ENCODE peak calls at places on chromosomes 2 and 18, in eight cellular contexts. F, N, S, X, U, J, H and P are unnamed samples.

GRCh38 chr18:44130365-44130942 is 550.2 kb upstream of the SETBP1 start:
- DNase-seq in F (no peak), N (no peak), S (peak), X (no peak), U (peak), J (no peak), H (peak), P (no peak)

GRCh38 chr2:151334082-151334815 is 23.1 kb upstream of the TNFAIP6 start:
- DNase-seq in F (no peak), N (no peak), S (no peak), X (no peak), U (no peak), J (no peak), H (peak), P (no peak)

GRCh38 chr2:37653805-37654378 is 17.6 kb downstream of the CDC42EP3 start:
- DNase-seq in F (no peak), N (peak), S (no peak), X (no peak), U (no peak), J (peak), H (no peak), P (no peak)

GRCh38 chr2:30959653-30960052 is 152.4 kb upstream of the CAPN13 start:
- DNase-seq in F (no peak), N (no peak), S (no peak), X (no peak), U (no peak), J (no peak), H (no peak), P (no peak)

GRCh38 chr2:111050701-111051376 is 69.9 kb upstream of the BCL2L11 start:
- DNase-seq in F (no peak), N (no peak), S (no peak), X (no peak), U (peak), J (no peak), H (no peak), P (no peak)

GRCh38 chr2:234768608-234769196 is 183.1 kb upstream of the SH3BP4 start:
- DNase-seq in F (no peak), N (no peak), S (no peak), X (no peak), U (no peak), J (no peak), H (no peak), P (no peak)

GRCh38 chr2:54866868-54867267 is 143.4 kb downstream of the EML6 start:
- DNase-seq in F (no peak), N (no peak), S (no peak), X (no peak), U (no peak), J (no peak), H (no peak), P (no peak)

GRCh38 chr2:96694279-96694678 is 45.6 kb downstream of the LMAN2L start:
- DNase-seq in F (no peak), N (no peak), S (no peak), X (peak), U (no peak), J (no peak), H (no peak), P (no peak)

GRCh38 chr2:181588546-181588945 is 68.4 kb downstream of the CERKL start:
- DNase-seq in F (no peak), N (no peak), S (no peak), X (no peak), U (no peak), J (no peak), H (no peak), P (no peak)

GRCh38 chr2:46116616-46117015 is 180.6 kb upstream of the EPAS1 start:
- DNase-seq in F (no peak), N (no peak), S (no peak), X (no peak), U (no peak), J (no peak), H (no peak), P (no peak)

GRCh38 chr2:45823723-45824206 is 172.3 kb downstream of the PRKCE start:
- DNase-seq in F (no peak), N (peak), S (no peak), X (peak), U (no peak), J (no peak), H (no peak), P (peak)

GRCh38 chr18:60549338-60549960 is 176.9 kb upstream of the MC4R start:
- DNase-seq in F (no peak), N (no peak), S (no peak), X (no peak), U (peak), J (no peak), H (peak), P (no peak)

GRCh38 chr2:179861777-179862117 is 335 bp upstream of the ZNF385B start:
- DNase-seq in F (no peak), N (no peak), S (peak), X (peak), U (no peak), J (no peak), H (peak), P (no peak)

GRCh38 chr2:172909454-172909853 is 166.2 kb upstream of the MAP3K20 start:
- DNase-seq in F (no peak), N (no peak), S (no peak), X (no peak), U (no peak), J (no peak), H (no peak), P (no peak)

GRCh38 chr2:16620590-16620989 is 45.0 kb downstream of the CYRIA start:
- DNase-seq in F (no peak), N (no peak), S (peak), X (no peak), U (no peak), J (no peak), H (no peak), P (no peak)

GRCh38 chr2:138827426-138828054 is 47.4 kb upstream of the NXPH2 start:
- DNase-seq in F (no peak), N (no peak), S (no peak), X (no peak), U (peak), J (no peak), H (peak), P (no peak)

GRCh38 chr2:167052825-167053224 is 164.5 kb downstream of the XIRP2 start:
- DNase-seq in F (no peak), N (no peak), S (no peak), X (no peak), U (no peak), J (no peak), H (peak), P (no peak)

GRCh38 chr18:69177702-69178101 is 223.0 kb upstream of the DOK6 start:
- DNase-seq in F (no peak), N (no peak), S (no peak), X (no peak), U (no peak), J (no peak), H (no peak), P (no peak)

GRCh38 chr18:23020555-23021294 is 87.6 kb downstream of the RBBP8 start:
- DNase-seq in F (no peak), N (no peak), S (no peak), X (no peak), U (no peak), J (no peak), H (no peak), P (no peak)

GRCh38 chr18:63949068-63949737 is at the start of gene HMSD:
- DNase-seq in F (no peak), N (peak), S (peak), X (peak), U (peak), J (peak), H (peak), P (peak)

GRCh38 chr2:170525566-170525900 is 189.6 kb upstream of the SP5 start:
- DNase-seq in F (peak), N (peak), S (peak), X (peak), U (peak), J (no peak), H (peak), P (peak)

GRCh38 chr2:85988914-85989270 is 100.1 kb upstream of the ST3GAL5 start:
- DNase-seq in F (no peak), N (no peak), S (no peak), X (no peak), U (no peak), J (no peak), H (no peak), P (no peak)

GRCh38 chr2:70826696-70827330 is 6.4 kb upstream of the CLEC4F start:
- DNase-seq in F (no peak), N (no peak), S (no peak), X (no peak), U (no peak), J (no peak), H (no peak), P (no peak)

GRCh38 chr18:75538727-75539126 is 111.2 kb upstream of the SMIM21 start:
- DNase-seq in F (no peak), N (no peak), S (no peak), X (no peak), U (no peak), J (no peak), H (no peak), P (no peak)